ENCODE peak calls at places on chromosomes 4 and X, in nine cellular contexts. P is heart right ventricle, Z is natural killer cell, U is fibroblast of mammary gland, C is HL-60, Q is ascending aorta, X is uterus, S is AG04450, N is astrocyte. R is an unnamed sample.
A peak's percentile ranks its signal among the peaks of the same experiment; 100 is the strongest.

GRCh38 chr4:1600811-1601532 is 83.1 kb downstream of the FAM53A start:
- DNase-seq in P (no peak), Z (no peak), U (no peak), C (no peak), Q (no peak), X (no peak), S (no peak), N (no peak), R (peak; percentile 91)

GRCh38 chr4:172202480-172203076 is 389.4 kb downstream of the GALNTL6 start:
- DNase-seq in P (no peak), Z (no peak), U (peak; percentile 49), C (peak; percentile 8), Q (no peak), X (no peak), S (peak; percentile 0), N (peak; percentile 8), R (no peak)

GRCh38 chr4:8913121-8913857 is 41.6 kb upstream of the HMX1 start:
- DNase-seq in P (no peak), Z (no peak), U (no peak), C (no peak), Q (no peak), X (peak; percentile 7), S (no peak), N (no peak), R (peak; percentile 49)

GRCh38 chr4:96521046-96521536 is 681.2 kb downstream of the PDHA2 start:
- DNase-seq in P (no peak), Z (no peak), U (no peak), C (no peak), Q (no peak), X (no peak), S (no peak), N (no peak), R (no peak)

GRCh38 chrX:10722804-10723364 is 102.5 kb upstream of the MID1 start:
- DNase-seq in P (peak; percentile 54), Z (no peak), U (peak; percentile 65), C (no peak), Q (no peak), X (peak; percentile 67), S (peak; percentile 24), N (peak; percentile 13), R (no peak)

GRCh38 chr4:5863461-5864113 is 29.3 kb downstream of the CRMP1 start:
- DNase-seq in P (no peak), Z (no peak), U (peak; percentile 97), C (no peak), Q (no peak), X (no peak), S (peak; percentile 72), N (peak; percentile 97), R (no peak)

GRCh38 chr4:174036111-174036510 is 247.4 kb downstream of the FBXO8 start:
- DNase-seq in P (no peak), Z (no peak), U (peak; percentile 54), C (no peak), Q (no peak), X (no peak), S (no peak), N (no peak), R (no peak)

GRCh38 chrX:9842541-9842940 is 56.3 kb downstream of the SHROOM2 start:
- DNase-seq in P (no peak), Z (no peak), U (no peak), C (no peak), Q (no peak), X (no peak), S (no peak), N (no peak), R (no peak)

GRCh38 chr4:123600921-123601904 is 204.6 kb downstream of the SPRY1 start:
- DNase-seq in P (no peak), Z (no peak), U (no peak), C (no peak), Q (no peak), X (no peak), S (no peak), N (no peak), R (no peak)

GRCh38 chr4:54063224-54063623 is 1.2 kb downstream of the CHIC2 start:
- DNase-seq in P (no peak), Z (no peak), U (peak; percentile 49), C (no peak), Q (no peak), X (no peak), S (no peak), N (peak; percentile 55), R (no peak)

GRCh38 chrX:63581390-63581789 is 203.6 kb downstream of the ARHGEF9 start:
- DNase-seq in P (no peak), Z (no peak), U (no peak), C (no peak), Q (no peak), X (no peak), S (no peak), N (no peak), R (no peak)

GRCh38 chr4:127832585-127832984 is 48.1 kb upstream of the PLK4 start:
- DNase-seq in P (no peak), Z (no peak), U (no peak), C (no peak), Q (no peak), X (no peak), S (no peak), N (no peak), R (no peak)

GRCh38 chr4:52665592-52665991 is 6.5 kb upstream of the USP46 start:
- DNase-seq in P (no peak), Z (no peak), U (no peak), C (no peak), Q (no peak), X (no peak), S (no peak), N (no peak), R (no peak)

GRCh38 chr4:185540487-185541125 is 5.3 kb upstream of the PDLIM3 start:
- DNase-seq in P (no peak), Z (no peak), U (no peak), C (no peak), Q (no peak), X (no peak), S (no peak), N (no peak), R (no peak)

GRCh38 chrX:148811236-148811635 is 310.8 kb downstream of the AFF2 start:
- DNase-seq in P (no peak), Z (no peak), U (peak; percentile 5), C (no peak), Q (no peak), X (no peak), S (no peak), N (peak; percentile 37), R (no peak)

GRCh38 chr4:152535236-152535902 is 523 bp downstream of the FBXW7 start:
- DNase-seq in P (peak; percentile 17), Z (no peak), U (no peak), C (no peak), Q (no peak), X (peak; percentile 29), S (no peak), N (no peak), R (no peak)

GRCh38 chr4:143773998-143774898 is 73.8 kb upstream of the FREM3 start:
- DNase-seq in P (peak; percentile 6), Z (no peak), U (peak; percentile 68), C (peak; percentile 5), Q (no peak), X (no peak), S (peak; percentile 11), N (peak; percentile 24), R (no peak)

GRCh38 chrX:150449313-150449712 is 86.2 kb downstream of the MAMLD1 start:
- DNase-seq in P (no peak), Z (no peak), U (no peak), C (no peak), Q (no peak), X (no peak), S (no peak), N (no peak), R (no peak)
- TF ChIP-seq CTCF in P (no peak), Z (no peak), U (no peak), C (no peak), Q (no peak), X (no peak), S (no peak), N (no peak), R (peak; percentile 22)

GRCh38 chr4:169689681-169690080 is 68.1 kb downstream of the HPF1 start:
- DNase-seq in P (no peak), Z (no peak), U (no peak), C (no peak), Q (no peak), X (no peak), S (no peak), N (no peak), R (no peak)

GRCh38 chr4:169690787-169691186 is 67.0 kb downstream of the HPF1 start:
- DNase-seq in P (no peak), Z (no peak), U (no peak), C (no peak), Q (no peak), X (no peak), S (no peak), N (no peak), R (no peak)
- TF ChIP-seq CTCF in P (no peak), Z (no peak), U (no peak), C (no peak), Q (no peak), X (no peak), S (no peak), N (no peak), R (no peak)

GRCh38 chr4:88752076-88752463 is 54.4 kb upstream of the NAP1L5 start:
- DNase-seq in P (no peak), Z (no peak), U (no peak), C (no peak), Q (no peak), X (no peak), S (no peak), N (no peak), R (no peak)
- TF ChIP-seq CTCF in P (no peak), Z (no peak), U (no peak), C (no peak), Q (no peak), X (no peak), S (no peak), N (no peak), R (no peak)

GRCh38 chrX:133926809-133927208 is 58.6 kb downstream of the GPC3 start:
- DNase-seq in P (no peak), Z (no peak), U (no peak), C (no peak), Q (no peak), X (no peak), S (no peak), N (no peak), R (no peak)
- TF ChIP-seq CTCF in P (no peak), Z (no peak), U (no peak), C (no peak), Q (no peak), X (no peak), S (no peak), N (no peak), R (peak; percentile 33)